ENCODE peak calls at places on chromosomes 13 and 19, in nine cellular contexts. O, R, A, J, B, F, E, T and C are unnamed samples.

GRCh38 chr13:40665061-40665753 is 1.2 kb downstream of the FOXO1 start:
- DNase-seq in O (peak), R (peak), A (peak), J (no peak), B (no peak), F (no peak), E (no peak), T (no peak), C (peak)

GRCh38 chr19:16628984-16629691 is 1.1 kb upstream of the MED26 start:
- DNase-seq in O (no peak), R (peak), A (no peak), J (no peak), B (no peak), F (no peak), E (peak), T (peak), C (no peak)

GRCh38 chr19:18468517-18468916 is 30.6 kb upstream of the ISYNA1 start:
- DNase-seq in O (no peak), R (no peak), A (no peak), J (no peak), B (no peak), F (no peak), E (no peak), T (no peak), C (peak)

GRCh38 chr13:23739597-23739996 is 149.6 kb downstream of the MIPEP start:
- DNase-seq in O (no peak), R (no peak), A (no peak), J (no peak), B (no peak), F (no peak), E (no peak), T (no peak), C (no peak)

GRCh38 chr13:102351486-102351885 is 50.4 kb downstream of the FGF14 start:
- DNase-seq in O (no peak), R (no peak), A (no peak), J (no peak), B (no peak), F (no peak), E (no peak), T (no peak), C (no peak)

GRCh38 chr13:75679459-75679858 is 43.3 kb downstream of the LMO7 start:
- DNase-seq in O (no peak), R (no peak), A (no peak), J (no peak), B (no peak), F (no peak), E (no peak), T (no peak), C (no peak)

GRCh38 chr19:29623726-29624488 is 17.8 kb downstream of the POP4 start:
- DNase-seq in O (peak), R (no peak), A (no peak), J (no peak), B (no peak), F (no peak), E (no peak), T (no peak), C (no peak)

GRCh38 chr19:41367848-41368301 is 3.9 kb upstream of the B9D2 start:
- DNase-seq in O (no peak), R (peak), A (no peak), J (no peak), B (no peak), F (no peak), E (no peak), T (no peak), C (no peak)

GRCh38 chr13:111515648-111516047 is 195.2 kb downstream of the TEX29 start:
- DNase-seq in O (no peak), R (no peak), A (no peak), J (no peak), B (no peak), F (no peak), E (no peak), T (no peak), C (no peak)

GRCh38 chr13:41502676-41503075 is 45.3 kb downstream of the RGCC start:
- DNase-seq in O (no peak), R (no peak), A (no peak), J (no peak), B (peak), F (no peak), E (peak), T (no peak), C (no peak)

GRCh38 chr13:83536941-83537340 is 345.3 kb downstream of the SLITRK1 start:
- DNase-seq in O (no peak), R (no peak), A (no peak), J (no peak), B (no peak), F (no peak), E (no peak), T (no peak), C (no peak)

GRCh38 chr19:14722127-14722526 is 32.3 kb downstream of the ZNF333 start:
- DNase-seq in O (no peak), R (no peak), A (no peak), J (no peak), B (no peak), F (no peak), E (no peak), T (no peak), C (no peak)

GRCh38 chr19:50187937-50188336 is 15.5 kb upstream of the MYH14 start:
- DNase-seq in O (no peak), R (no peak), A (no peak), J (no peak), B (no peak), F (no peak), E (no peak), T (no peak), C (no peak)

GRCh38 chr19:48874309-48875135 is 2.3 kb downstream of the PPP1R15A start:
- DNase-seq in O (no peak), R (no peak), A (no peak), J (peak), B (no peak), F (no peak), E (no peak), T (no peak), C (no peak)

GRCh38 chr13:75430618-75431209 is 51.3 kb downstream of the TBC1D4 start:
- DNase-seq in O (no peak), R (no peak), A (no peak), J (no peak), B (no peak), F (no peak), E (no peak), T (no peak), C (no peak)

GRCh38 chr19:18488403-18488723 is 33.5 kb downstream of the ELL start:
- DNase-seq in O (no peak), R (no peak), A (no peak), J (no peak), B (no peak), F (no peak), E (no peak), T (no peak), C (no peak)

GRCh38 chr13:27672025-27672424 is 50.3 kb downstream of the POLR1D start:
- DNase-seq in O (no peak), R (no peak), A (no peak), J (no peak), B (no peak), F (no peak), E (no peak), T (no peak), C (no peak)

GRCh38 chr13:49739498-49740187 is 48.4 kb upstream of the EBPL start:
- DNase-seq in O (no peak), R (no peak), A (no peak), J (no peak), B (no peak), F (no peak), E (no peak), T (no peak), C (no peak)

GRCh38 chr19:18059297-18059696 is 27.4 kb downstream of the IL12RB1 start:
- DNase-seq in O (no peak), R (no peak), A (no peak), J (no peak), B (no peak), F (no peak), E (no peak), T (no peak), C (no peak)

GRCh38 chr13:52925775-52926285 is 77.4 kb upstream of the PCDH8 start:
- DNase-seq in O (no peak), R (peak), A (peak), J (no peak), B (no peak), F (no peak), E (no peak), T (no peak), C (no peak)

GRCh38 chr19:36436531-36436930 is 18.1 kb upstream of the ZFP82 start:
- DNase-seq in O (no peak), R (no peak), A (no peak), J (no peak), B (no peak), F (no peak), E (no peak), T (no peak), C (no peak)

GRCh38 chr13:42892760-42893159 is 99.3 kb downstream of the EPSTI1 start:
- DNase-seq in O (no peak), R (peak), A (no peak), J (no peak), B (no peak), F (no peak), E (no peak), T (no peak), C (no peak)